ENCODE peak calls at places on chromosomes 1 and 21, in four cellular contexts. I, M, O and R are unnamed samples.

GRCh38 chr1:112110031-112110430 is 120.6 kb upstream of the KCND3 start:
- DNase-seq in O (no peak), I (no peak), M (no peak), R (no peak)

GRCh38 chr1:202046227-202046626 is 35.8 kb downstream of the ELF3 start:
- DNase-seq in O (no peak), M (no peak), I (no peak), R (no peak)

GRCh38 chr1:84960371-84960770 is 36.5 kb downstream of the MCOLN2 start:
- DNase-seq in O (no peak), I (no peak), M (no peak), R (no peak)

GRCh38 chr1:200428482-200429205 is 18.8 kb upstream of the ZNF281 start:
- DNase-seq in I (no peak), M (no peak), O (no peak), R (no peak)

GRCh38 chr1:148362141-148362929 is 120.8 kb downstream of the PPIAL4G start:
- DNase-seq in O (no peak), I (no peak), M (no peak), R (no peak)

GRCh38 chr1:8447616-8448150 is 129.8 kb downstream of the SLC45A1 start:
- DNase-seq in I (no peak), O (no peak), M (no peak), R (no peak)

GRCh38 chr1:2989976-2990375 is 31.3 kb upstream of the ACTRT2 start:
- DNase-seq in M (no peak), I (no peak), O (no peak), R (no peak)

GRCh38 chr1:109523706-109524105 is 14.2 kb upstream of the AMIGO1 start:
- DNase-seq in O (no peak), I (no peak), M (no peak), R (no peak)

GRCh38 chr1:31732751-31733289 is 29.0 kb upstream of the COL16A1 start:
- DNase-seq in M (no peak), O (no peak), I (no peak), R (no peak)

GRCh38 chr1:15757575-15758401 is 807 bp upstream of the FBLIM1 start:
- DNase-seq in M (no peak), I (no peak), O (no peak), R (no peak)

GRCh38 chr1:215458084-215458483 is 109.0 kb upstream of the KCTD3 start:
- DNase-seq in I (no peak), O (no peak), M (no peak), R (no peak)

GRCh38 chr1:209710098-209710497 is 5.5 kb downstream of the HSD11B1 start:
- DNase-seq in O (no peak), I (no peak), M (no peak), R (no peak)

GRCh38 chr1:41442697-41443251 is 41.7 kb downstream of the EDN2 start:
- DNase-seq in I (no peak), M (no peak), O (no peak), R (no peak)

GRCh38 chr1:193614817-193615216 is 428.4 kb upstream of the B3GALT2 start:
- DNase-seq in O (no peak), I (no peak), M (no peak), R (no peak)

GRCh38 chr1:19079541-19079940 is 123.1 kb upstream of the IFFO2 start:
- DNase-seq in O (no peak), M (no peak), I (no peak), R (no peak)

GRCh38 chr1:172918478-172918877 is 132.3 kb downstream of the TNFSF18 start:
- DNase-seq in O (no peak), M (no peak), I (no peak), R (no peak)

GRCh38 chr1:21637514-21637913 is 31.6 kb downstream of the RAP1GAP start:
- DNase-seq in M (no peak), I (no peak), O (no peak), R (no peak)

GRCh38 chr1:183512450-183512849 is 40.2 kb downstream of the SMG7 start:
- DNase-seq in I (no peak), M (no peak), O (no peak), R (no peak)

GRCh38 chr1:241140670-241141069 is 216.3 kb downstream of the RGS7 start:
- DNase-seq in M (no peak), O (no peak), I (no peak), R (no peak)

GRCh38 chr1:82388679-82389078 is 587.9 kb downstream of the ADGRL2 start:
- DNase-seq in O (no peak), M (no peak), I (no peak), R (no peak)

GRCh38 chr1:42723511-42723910 is 16.5 kb downstream of the CLDN19 start:
- DNase-seq in M (no peak), O (no peak), I (no peak), R (no peak)

GRCh38 chr1:76726251-76726650 is 141.0 kb upstream of the ST6GALNAC5 start:
- DNase-seq in I (no peak), O (no peak), M (no peak), R (no peak)

GRCh38 chr1:11740258-11741192 is 4.6 kb downstream of the AGTRAP start:
- DNase-seq in I (peak; percentile 68), M (no peak), O (no peak), R (no peak)

GRCh38 chr1:162755306-162755705 is 35.2 kb upstream of the HSD17B7 start:
- DNase-seq in M (no peak), O (no peak), I (no peak), R (no peak)

GRCh38 chr1:25140073-25140797 is 92.1 kb downstream of the SYF2 start:
- DNase-seq in M (no peak), O (no peak), I (no peak), R (no peak)

GRCh38 chr1:162285149-162285561 is 91.5 kb downstream of the SPATA46 start:
- DNase-seq in I (no peak), O (no peak), M (no peak), R (no peak)

GRCh38 chr1:239814306-239814881 is 277.3 kb upstream of the FMN2 start:
- DNase-seq in M (peak; percentile 2), I (no peak), O (no peak), R (no peak)

GRCh38 chr21:46557919-46558392 is 46.9 kb downstream of the S100B start:
- DNase-seq in O (no peak), M (no peak), I (no peak), R (peak; percentile 26)

GRCh38 chr1:210687582-210688279 is 359.0 kb downstream of the HHAT start:
- DNase-seq in I (no peak), M (no peak), O (no peak), R (no peak)

GRCh38 chr1:6281511-6282402 is 20.9 kb upstream of the GPR153 start:
- DNase-seq in I (no peak), M (no peak), O (no peak), R (no peak)

GRCh38 chr1:159879977-159880376 is 17.5 kb upstream of the VSIG8 start:
- DNase-seq in I (no peak), O (no peak), M (no peak), R (no peak)

GRCh38 chr1:248918126-248918525 is 12.1 kb downstream of the PGBD2 start:
- DNase-seq in I (no peak), M (no peak), O (no peak), R (no peak)

GRCh38 chr1:2300851-2301606 is 72.9 kb downstream of the SKI start:
- DNase-seq in M (peak; percentile 69), O (no peak), I (peak; percentile 93), R (no peak)

GRCh38 chr1:87754036-87754603 is 425.4 kb downstream of the LMO4 start:
- DNase-seq in O (no peak), M (no peak), I (no peak), R (no peak)

GRCh38 chr1:201020647-201021332 is 2.7 kb downstream of the KIF21B start:
- DNase-seq in O (peak; percentile 30), M (no peak), I (peak; percentile 9), R (peak; percentile 74)

GRCh38 chr1:65990161-65990560 is 197.5 kb downstream of the PDE4B start:
- DNase-seq in O (no peak), I (no peak), M (no peak), R (no peak)